ENCODE peak calls at places on chromosomes 2 and 18, in nine cellular contexts. U is foreskin fibroblast, I is OCI-LY7, A is AG09309, E is spleen, C is K562, H is transverse colon, X is GM23338, M is astrocyte of the cerebellum. P is an unnamed sample.

GRCh38 chr2:38723173-38723572 is 28.0 kb downstream of the SRSF7 start:
- DNase-seq in E (no peak), U (no peak), X (no peak), A (no peak), M (no peak), C (no peak), H (no peak), I (no peak), P (no peak)

GRCh38 chr2:94874277-94874997 is 3.2 kb downstream of the TEKT4 start:
- DNase-seq in E (peak), A (no peak), H (peak), X (peak), I (peak), C (peak), M (no peak), U (peak), P (peak)

GRCh38 chr2:152627010-152627957 is 90.0 kb downstream of the PRPF40A start:
- DNase-seq in A (no peak), M (no peak), I (no peak), C (peak), X (peak), H (no peak), U (peak), E (no peak), P (no peak)

GRCh38 chr2:216849987-216850386 is 9.9 kb downstream of the TNP1 start:
- DNase-seq in H (peak), C (peak), A (no peak), U (no peak), E (no peak), M (no peak), I (no peak), X (no peak), P (no peak)

GRCh38 chr18:37484893-37485834 is 80.4 kb downstream of the CELF4 start:
- DNase-seq in X (peak), C (peak), I (no peak), H (peak), E (no peak), M (no peak), U (peak), A (no peak), P (no peak)

GRCh38 chr2:218284106-218284811 is 8.0 kb downstream of the TMBIM1 start:
- DNase-seq in I (no peak), X (no peak), E (no peak), M (no peak), A (no peak), H (peak), U (peak), C (peak), P (no peak)

GRCh38 chr2:237996041-237996593 is 29.3 kb downstream of the UBE2F start:
- DNase-seq in M (peak), X (no peak), U (peak), I (no peak), E (no peak), H (no peak), C (no peak), A (peak), P (no peak)

GRCh38 chr2:202278036-202278760 is 12.6 kb downstream of the NOP58 start:
- DNase-seq in X (no peak), A (peak), I (no peak), E (no peak), U (peak), H (no peak), C (no peak), M (no peak), P (no peak)

GRCh38 chr18:8519102-8519501 is 90.1 kb upstream of the RAB12 start:
- DNase-seq in I (no peak), U (no peak), E (no peak), C (no peak), M (no peak), H (no peak), X (no peak), A (no peak), P (no peak)

GRCh38 chr2:9178110-9178904 is 28.3 kb upstream of the ASAP2 start:
- DNase-seq in U (peak), X (peak), M (no peak), H (peak), A (no peak), I (peak), C (no peak), E (no peak), P (peak)

GRCh38 chr18:53191634-53192033 is 851.6 kb downstream of the DCC start:
- DNase-seq in X (no peak), A (no peak), U (no peak), I (no peak), M (no peak), H (no peak), C (no peak), E (no peak), P (no peak)

GRCh38 chr18:9700261-9700796 is 7.8 kb upstream of the RAB31 start:
- DNase-seq in A (no peak), X (no peak), H (no peak), C (no peak), U (no peak), I (no peak), M (no peak), E (no peak), P (no peak)

GRCh38 chr2:210443527-210443926 is 33.0 kb downstream of the LANCL1 start:
- DNase-seq in I (no peak), C (no peak), X (peak), H (no peak), E (no peak), M (no peak), U (no peak), A (no peak), P (no peak)

GRCh38 chr2:9336209-9336533 is 87.2 kb downstream of the ITGB1BP1 start:
- DNase-seq in I (peak), C (no peak), E (no peak), M (no peak), U (peak), A (no peak), H (no peak), X (no peak), P (no peak)

GRCh38 chr2:215712850-215713230 is 277.0 kb upstream of the FN1 start:
- DNase-seq in H (no peak), E (no peak), C (no peak), A (no peak), U (peak), I (no peak), M (no peak), X (no peak), P (no peak)

GRCh38 chr18:54926593-54927297 is 32.5 kb downstream of the CCDC68 start:
- DNase-seq in M (no peak), E (no peak), I (no peak), X (no peak), C (no peak), A (peak), H (no peak), U (peak), P (no peak)

GRCh38 chr2:234355052-234355720 is 141.7 kb downstream of the ARL4C start:
- DNase-seq in U (no peak), M (no peak), X (peak), A (no peak), H (no peak), C (no peak), I (peak), E (no peak), P (no peak)

GRCh38 chr2:194253528-194254259 is 1403.3 kb upstream of the SLC39A10 start:
- DNase-seq in U (no peak), A (no peak), E (peak), M (no peak), X (no peak), H (no peak), C (no peak), I (no peak), P (no peak)

GRCh38 chr18:66792466-66792865 is 188.6 kb upstream of the CDH19 start:
- DNase-seq in C (no peak), E (no peak), I (no peak), M (no peak), U (no peak), A (no peak), H (no peak), X (no peak), P (no peak)

GRCh38 chr2:110865188-110865587 is 132.8 kb downstream of the ACOXL start:
- DNase-seq in M (no peak), I (no peak), U (peak), C (no peak), E (no peak), H (peak), A (no peak), X (no peak), P (no peak)

GRCh38 chr2:60808330-60808801 is 52.3 kb downstream of the PAPOLG start:
- DNase-seq in I (no peak), E (no peak), U (no peak), X (peak), H (no peak), M (no peak), C (peak), A (no peak), P (no peak)
- H3K4me3 ChIP-seq in I (no peak), E (no peak), U (no peak), X (no peak), H (no peak), M (no peak), C (no peak), A (no peak), P (no peak)

GRCh38 chr2:233081731-233082221 is 21.6 kb downstream of the INPP5D start:
- DNase-seq in C (no peak), A (no peak), X (no peak), I (no peak), U (no peak), M (no peak), E (no peak), H (no peak), P (no peak)

GRCh38 chr2:233082222-233082933 is 22.2 kb downstream of the INPP5D start:
- DNase-seq in X (no peak), C (no peak), I (peak), H (no peak), A (no peak), E (no peak), M (no peak), U (no peak), P (no peak)

GRCh38 chr2:233083782-233084181 is 23.6 kb downstream of the INPP5D start:
- DNase-seq in X (no peak), E (no peak), I (no peak), U (no peak), A (no peak), C (no peak), M (no peak), H (no peak), P (no peak)

GRCh38 chr2:233084488-233084887 is 24.3 kb downstream of the INPP5D start:
- DNase-seq in E (peak), U (no peak), X (no peak), M (no peak), A (no peak), H (peak), I (peak), C (no peak), P (no peak)

GRCh38 chr2:233082934-233083755 is 23.0 kb downstream of the INPP5D start:
- DNase-seq in U (no peak), A (no peak), H (no peak), M (no peak), E (no peak), C (no peak), I (peak), X (no peak), P (no peak)
- H3K4me3 ChIP-seq in U (no peak), A (no peak), H (no peak), M (no peak), E (no peak), C (no peak), I (peak), X (no peak), P (no peak)

GRCh38 chr2:44949329-44950151 is 8.0 kb downstream of the SIX3 start:
- DNase-seq in I (no peak), U (peak), E (peak), X (peak), C (no peak), H (no peak), M (peak), A (no peak), P (no peak)
- H3K4me3 ChIP-seq in I (no peak), U (no peak), E (no peak), X (peak), C (no peak), H (no peak), M (peak), A (no peak), P (no peak)

DNA sequence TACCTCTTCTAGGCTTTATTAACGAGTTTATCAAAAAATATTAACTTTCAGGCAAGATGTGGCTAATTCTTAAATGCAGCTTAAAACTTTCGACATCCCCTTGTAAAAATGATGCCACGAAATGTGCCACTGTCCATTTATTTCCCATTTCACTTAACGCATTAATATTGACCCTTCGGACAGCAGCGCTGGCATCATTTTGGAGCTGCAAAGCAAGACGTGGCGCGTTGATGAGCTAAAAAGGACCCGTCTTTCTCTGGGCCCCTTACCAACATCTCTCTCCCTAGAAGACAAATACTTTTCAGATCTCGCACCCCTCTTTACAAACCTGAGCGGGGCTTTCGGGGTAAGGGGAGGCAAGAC is 367.9 kb downstream of the MTX2 start:
- DNase-seq in M (no peak), U (no peak), X (no peak), I (no peak), E (no peak), A (no peak), H (no peak), C (no peak), P (no peak)
- H3K4me3 ChIP-seq in M (peak), U (peak), X (peak), I (no peak), E (peak), A (peak), H (peak), C (no peak), P (peak)

P was measured in colonic mucosa.